ENCODE peak calls at places on chromosomes 13 and 19, in six cellular contexts. L, F, V, P, I and R are unnamed samples.

GRCh38 chr13:113536461-113537110 is 46.1 kb upstream of the DCUN1D2 start:
- DNase-seq in L (peak), F (no peak), V (no peak), P (no peak), I (no peak), R (no peak)

GRCh38 chr13:113809934-113810333 is 50.9 kb downstream of the TMEM255B start:
- DNase-seq in L (no peak), F (no peak), V (no peak), P (no peak), I (no peak), R (no peak)

GRCh38 chr13:52744842-52745241 is 5.2 kb upstream of the CNMD start:
- DNase-seq in L (no peak), F (no peak), V (no peak), P (no peak), I (no peak), R (no peak)

GRCh38 chr19:1754651-1755466 is 1.6 kb downstream of the ONECUT3 start:
- DNase-seq in L (no peak), F (no peak), V (no peak), P (no peak), I (no peak), R (no peak)

GRCh38 chr19:8097198-8097597 is 44.6 kb downstream of the CCL25 start:
- DNase-seq in L (no peak), F (no peak), V (no peak), P (no peak), I (no peak), R (no peak)

GRCh38 chr13:27667946-27668345 is 46.3 kb downstream of the POLR1D start:
- DNase-seq in L (no peak), F (no peak), V (peak), P (no peak), I (no peak), R (no peak)

GRCh38 chr13:94674609-94675348 is 37.6 kb downstream of the SOX21 start:
- DNase-seq in L (no peak), F (no peak), V (peak), P (peak), I (peak), R (peak)

GRCh38 chr13:97905517-97905916 is 48.0 kb upstream of the IPO5 start:
- DNase-seq in L (no peak), F (no peak), V (no peak), P (no peak), I (no peak), R (no peak)

GRCh38 chr13:90485441-90485840 is 862.0 kb upstream of the MIR17HG start:
- DNase-seq in L (no peak), F (peak), V (peak), P (no peak), I (no peak), R (no peak)

GRCh38 chr13:113083022-113083373 is 22.6 kb upstream of the F7 start:
- DNase-seq in L (no peak), F (no peak), V (no peak), P (no peak), I (no peak), R (no peak)

GRCh38 chr13:51125495-51126226 is 14.6 kb upstream of the C13orf42 start:
- DNase-seq in L (no peak), F (no peak), V (peak), P (peak), I (peak), R (no peak)

GRCh38 chr19:56253737-56254136 is 18.8 kb upstream of the EDDM13 start:
- DNase-seq in L (no peak), F (no peak), V (peak), P (no peak), I (no peak), R (no peak)

GRCh38 chr19:3593156-3593555 is 7.9 kb downstream of the GIPC3 start:
- DNase-seq in L (no peak), F (no peak), V (no peak), P (no peak), I (no peak), R (no peak)

GRCh38 chr19:38974599-38975213 is 836 bp downstream of the FBXO17 start:
- DNase-seq in L (no peak), F (no peak), V (peak), P (no peak), I (no peak), R (no peak)
- TF ChIP-seq CTCF in L (no peak), F (no peak), V (peak), P (no peak), I (no peak), R (peak)

GRCh38 chr19:342801-343421 is 1.7 kb downstream of the MIER2 start:
- DNase-seq in L (no peak), F (peak), V (peak), P (peak), I (peak), R (no peak)

GRCh38 chr19:345320-345879 is 804 bp upstream of the MIER2 start:
- DNase-seq in L (no peak), F (no peak), V (no peak), P (no peak), I (no peak), R (no peak)

GRCh38 chr19:343941-344624 is 513 bp downstream of the MIER2 start:
- DNase-seq in L (no peak), F (no peak), V (peak), P (no peak), I (no peak), R (no peak)

GRCh38 chr19:343451-343931 is 1.1 kb downstream of the MIER2 start:
- DNase-seq in L (no peak), F (no peak), V (no peak), P (no peak), I (no peak), R (no peak)

GRCh38 chr19:344625-345319 is at the start of gene MIER2:
- DNase-seq in L (peak), F (no peak), V (peak), P (peak), I (peak), R (peak)
- TF ChIP-seq CTCF in L (no peak), F (no peak), V (no peak), P (no peak), I (no peak), R (no peak)

GRCh38 chr19:35692010-35692409 is 12.3 kb upstream of the ZBTB32 start:
- DNase-seq in L (no peak), F (no peak), V (no peak), P (no peak), I (no peak), R (no peak)
- TF ChIP-seq CTCF in L (no peak), F (no peak), V (no peak), P (no peak), I (no peak), R (no peak)

DNA sequence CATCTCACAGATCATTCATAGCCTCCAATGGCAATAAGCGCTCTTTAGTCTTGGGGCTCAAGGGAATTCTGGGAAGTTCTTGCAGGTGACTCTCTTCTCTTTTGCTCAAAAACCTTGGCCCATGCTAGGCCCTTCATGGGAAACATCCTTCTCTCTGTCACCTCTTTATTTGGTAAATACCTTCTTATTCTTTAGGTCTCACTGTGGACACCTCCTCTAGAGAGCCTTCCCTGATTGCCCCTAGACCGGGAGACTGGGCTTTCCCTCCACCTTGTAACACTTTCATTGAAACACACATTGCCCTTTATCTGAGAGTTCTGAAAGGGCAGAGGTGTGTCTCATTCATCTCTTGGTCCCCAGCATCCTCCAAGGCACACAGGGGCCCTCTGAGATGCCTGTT is 1.9 kb downstream of the C19orf81 start:
- DNase-seq in L (no peak), F (no peak), V (no peak), P (no peak), I (no peak), R (no peak)
- TF ChIP-seq CTCF in L (no peak), F (no peak), V (no peak), P (no peak), I (no peak), R (no peak)

GRCh38 chr13:22761709-22762108 is 419.1 kb upstream of the SGCG start:
- DNase-seq in L (no peak), F (no peak), V (no peak), P (no peak), I (no peak), R (no peak)

GRCh38 chr13:22758245-22758644 is 422.5 kb upstream of the SGCG start:
- DNase-seq in L (no peak), F (no peak), V (no peak), P (no peak), I (no peak), R (no peak)

DNA sequence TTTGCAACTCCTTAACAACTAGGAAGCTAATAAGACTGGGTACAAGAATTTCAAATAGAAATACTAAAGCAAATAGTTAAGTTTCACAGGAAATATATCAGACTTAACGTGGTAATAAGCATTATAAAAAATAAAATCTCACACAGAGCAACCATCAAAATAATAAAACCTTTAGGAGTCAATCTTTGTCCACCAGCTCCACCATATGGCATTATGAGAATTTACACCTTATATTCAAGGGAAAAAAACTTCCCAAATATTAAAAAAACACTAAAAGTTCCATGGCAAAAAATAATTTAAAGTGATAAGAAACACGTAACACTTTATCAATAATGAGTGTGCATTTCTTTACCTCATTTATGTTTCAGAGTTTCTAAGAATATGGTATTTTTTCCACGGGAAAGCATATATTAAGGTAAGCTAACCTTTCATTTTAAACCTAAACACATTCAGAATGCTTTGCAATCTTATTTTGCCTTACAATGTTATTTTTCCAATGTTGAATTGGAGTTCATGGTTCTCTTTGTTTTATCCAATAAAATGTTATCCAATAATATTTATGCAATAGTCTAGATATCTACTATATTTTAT is 423.2 kb upstream of the SGCG start:
- DNase-seq in L (no peak), F (no peak), V (peak), P (no peak), I (no peak), R (no peak)
- TF ChIP-seq CTCF in L (no peak), F (no peak), V (peak), P (no peak), I (no peak), R (peak)